ENCODE peak calls at places on chromosomes 2 and 18, in eight cellular contexts. P, T, S, W, L, C, I and Y are unnamed samples.

GRCh38 chr18:3305933-3306332 is 44.0 kb downstream of the MYL12B start:
- DNase-seq in P (no peak), T (peak), S (no peak), W (no peak), L (no peak), C (no peak), I (no peak), Y (no peak)

GRCh38 chr2:58594175-58594574 is 353.1 kb upstream of the FANCL start:
- DNase-seq in P (no peak), T (peak), S (no peak), W (no peak), L (no peak), C (no peak), I (no peak), Y (no peak)

GRCh38 chr2:142819411-142819810 is 58.1 kb upstream of the KYNU start:
- DNase-seq in P (no peak), T (no peak), S (no peak), W (no peak), L (no peak), C (no peak), I (no peak), Y (no peak)

GRCh38 chr2:65458999-65459398 is 26.6 kb upstream of the SPRED2 start:
- DNase-seq in P (no peak), T (no peak), S (no peak), W (no peak), L (no peak), C (no peak), I (no peak), Y (no peak)

GRCh38 chr2:111121028-111121872 is 536 bp downstream of the BCL2L11 start:
- DNase-seq in P (peak), T (peak), S (peak), W (peak), L (peak), C (peak), I (peak), Y (peak)

GRCh38 chr2:14015113-14015512 is 617.4 kb upstream of the LRATD1 start:
- DNase-seq in P (no peak), T (no peak), S (no peak), W (no peak), L (no peak), C (no peak), I (no peak), Y (no peak)

GRCh38 chr2:15996536-15997423 is 56.4 kb downstream of the MYCN start:
- DNase-seq in P (no peak), T (no peak), S (no peak), W (no peak), L (no peak), C (no peak), I (no peak), Y (no peak)

GRCh38 chr18:46148810-46149209 is 44.6 kb downstream of the HAUS1 start:
- DNase-seq in P (peak), T (peak), S (peak), W (peak), L (no peak), C (no peak), I (peak), Y (no peak)

GRCh38 chr2:148896116-148896515 is 21.1 kb downstream of the KIF5C start:
- DNase-seq in P (no peak), T (no peak), S (no peak), W (no peak), L (no peak), C (no peak), I (no peak), Y (no peak)

GRCh38 chr2:150618215-150618905 is 130.9 kb upstream of the RND3 start:
- DNase-seq in P (no peak), T (no peak), S (no peak), W (no peak), L (no peak), C (no peak), I (no peak), Y (no peak)

GRCh38 chr2:8132371-8132831 is 549.5 kb upstream of the ID2 start:
- DNase-seq in P (no peak), T (no peak), S (no peak), W (peak), L (peak), C (no peak), I (no peak), Y (no peak)

GRCh38 chr2:197278804-197279763 is 31.5 kb downstream of the ANKRD44 start:
- DNase-seq in P (no peak), T (no peak), S (no peak), W (no peak), L (no peak), C (no peak), I (no peak), Y (no peak)

GRCh38 chr2:53896864-53897263 is 37.1 kb upstream of the GPR75 start:
- DNase-seq in P (no peak), T (no peak), S (no peak), W (no peak), L (no peak), C (no peak), I (no peak), Y (no peak)

GRCh38 chr18:63979409-63979908 is 9.6 kb downstream of the SERPINB8 start:
- DNase-seq in P (peak), T (peak), S (peak), W (peak), L (no peak), C (peak), I (peak), Y (no peak)

DNA sequence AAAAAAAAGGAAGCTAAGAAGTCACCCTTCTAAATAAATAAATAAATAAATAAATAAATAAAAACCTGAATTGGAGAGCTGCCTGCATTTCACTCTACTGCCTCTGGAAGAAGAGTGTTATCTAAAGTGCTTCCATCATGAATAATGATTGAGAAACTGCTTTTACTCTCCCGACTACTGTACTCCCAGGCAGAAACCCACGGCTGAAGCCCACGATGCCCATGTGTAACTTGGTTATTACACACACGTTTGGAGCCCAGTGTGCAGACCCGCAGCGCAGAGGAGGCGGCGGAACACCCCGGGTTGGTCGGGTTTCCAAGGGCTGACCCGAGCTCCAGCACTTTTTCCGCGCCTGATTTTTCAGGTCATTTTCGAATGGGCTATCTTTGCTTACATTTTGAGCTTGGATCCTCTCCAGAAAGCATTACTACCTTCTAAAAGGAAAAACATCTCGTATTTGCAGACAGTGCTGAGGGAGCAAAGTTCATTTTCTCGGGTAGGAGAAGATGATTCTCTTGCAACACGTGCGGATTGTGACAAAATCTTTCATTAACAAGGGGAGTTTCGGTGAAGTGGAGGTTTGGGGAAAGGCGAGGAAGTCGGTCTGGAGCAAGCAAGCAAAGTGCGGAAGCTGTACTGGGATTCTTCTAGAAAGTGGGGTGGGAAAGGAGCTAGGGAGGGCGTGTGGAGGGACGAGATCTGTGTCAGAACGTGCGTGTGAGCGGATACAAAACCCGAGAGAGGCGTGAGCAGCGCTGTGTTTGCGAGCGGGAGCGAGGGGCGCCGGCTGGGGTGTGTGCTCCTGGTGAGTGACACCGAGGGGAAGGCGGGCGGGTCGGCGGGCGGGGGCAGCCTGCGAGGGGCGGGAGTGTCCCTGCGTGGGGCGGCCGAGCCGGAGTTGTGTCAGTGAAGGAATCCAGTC is at the start of gene SPATS2L:
- DNase-seq in P (peak), T (peak), S (peak), W (peak), L (peak), C (peak), I (peak), Y (peak)
- TF ChIP-seq POLR2A in P (peak), T (peak), S (no peak), W (peak), L (no peak), C (peak), I (peak), Y (no peak)

GRCh38 chr2:260507-261161 is 3.2 kb downstream of the SH3YL1 start:
- DNase-seq in P (no peak), T (no peak), S (no peak), W (no peak), L (no peak), C (no peak), I (no peak), Y (no peak)
- H3K27ac ChIP-seq in P (no peak), T (no peak), S (no peak), W (no peak), L (no peak), C (no peak), I (no peak), Y (no peak)

GRCh38 chr2:70123051-70123828 is 36.0 kb downstream of the PCBP1 start:
- DNase-seq in P (peak), T (peak), S (no peak), W (peak), L (no peak), C (peak), I (peak), Y (peak)
- H3K4me3 ChIP-seq in P (no peak), T (peak), S (peak), W (peak), L (peak), C (peak), I (peak), Y (peak)

GRCh38 chr2:36489296-36489695 is 108.7 kb downstream of the FEZ2 start:
- DNase-seq in P (no peak), T (no peak), S (no peak), W (no peak), L (no peak), C (no peak), I (no peak), Y (no peak)
- TF ChIP-seq POLR2A in P (no peak), T (no peak), S (no peak), W (no peak), L (no peak), C (no peak), I (no peak), Y (no peak)

DNA sequence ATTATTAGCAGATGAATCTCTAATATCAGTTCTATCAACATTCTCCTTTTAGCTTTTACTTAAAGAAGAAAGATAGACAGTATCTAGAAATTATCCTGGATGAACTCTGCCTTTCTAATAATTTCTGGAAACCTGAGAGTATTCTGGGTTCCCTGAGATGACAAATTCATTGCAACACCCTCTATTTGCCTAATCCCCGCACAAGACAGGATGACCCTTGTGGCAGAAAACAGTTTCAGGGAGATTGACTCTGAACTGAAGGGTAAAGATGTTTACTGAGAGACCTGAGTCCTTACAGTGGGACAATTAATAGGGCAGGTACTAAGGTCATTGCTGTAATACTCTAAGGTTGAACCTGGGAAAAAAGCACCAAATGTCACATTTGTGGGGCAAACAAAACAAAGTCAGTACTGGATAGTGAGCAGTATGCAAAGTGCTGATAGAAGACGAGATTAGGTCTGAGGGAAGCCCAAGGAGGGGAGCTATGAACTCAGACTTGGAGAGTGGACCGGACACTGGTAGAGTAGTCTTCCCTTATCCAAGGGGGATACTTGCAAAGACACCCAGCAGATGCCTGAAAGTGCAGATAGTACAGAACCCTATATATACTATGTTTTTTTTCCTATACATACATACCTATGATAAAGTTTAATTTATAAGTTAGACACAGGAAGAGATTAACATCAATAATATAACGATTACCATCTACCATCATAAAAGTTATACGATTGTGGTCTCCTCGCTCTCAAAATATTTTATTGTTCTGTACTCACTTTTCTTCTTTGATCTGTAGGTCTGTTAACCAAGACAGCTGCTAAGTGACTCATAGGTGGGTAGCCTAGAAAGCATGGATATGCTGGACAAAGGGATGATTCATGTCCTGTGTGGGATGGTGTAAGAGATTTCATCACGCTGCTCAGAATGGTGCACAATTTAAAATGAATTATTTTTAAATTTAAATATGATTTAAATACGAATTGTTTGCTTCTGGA is 148.3 kb upstream of the KLHL14 start:
- DNase-seq in P (no peak), T (no peak), S (no peak), W (no peak), L (no peak), C (no peak), I (no peak), Y (no peak)
- H3K27ac ChIP-seq in P (no peak), T (no peak), S (no peak), W (no peak), L (no peak), C (no peak), I (no peak), Y (no peak)

GRCh38 chr18:6366776-6367175 is 47.9 kb downstream of the L3MBTL4 start:
- DNase-seq in P (no peak), T (no peak), S (no peak), W (no peak), L (no peak), C (no peak), I (no peak), Y (no peak)

GRCh38 chr18:6367208-6367607 is 47.5 kb downstream of the L3MBTL4 start:
- DNase-seq in P (no peak), T (no peak), S (no peak), W (no peak), L (no peak), C (no peak), I (no peak), Y (no peak)

GRCh38 chr18:6365385-6365784 is 49.3 kb downstream of the L3MBTL4 start:
- DNase-seq in P (no peak), T (no peak), S (no peak), W (no peak), L (no peak), C (no peak), I (no peak), Y (no peak)

GRCh38 chr18:6362559-6363129 is 52.1 kb downstream of the L3MBTL4 start:
- DNase-seq in P (no peak), T (no peak), S (no peak), W (no peak), L (no peak), C (no peak), I (no peak), Y (no peak)

GRCh38 chr18:6363216-6363615 is 51.5 kb downstream of the L3MBTL4 start:
- DNase-seq in P (no peak), T (no peak), S (no peak), W (no peak), L (no peak), C (no peak), I (no peak), Y (no peak)
- H3K4me3 ChIP-seq in P (no peak), T (no peak), S (no peak), W (no peak), L (no peak), C (no peak), I (no peak), Y (no peak)

DNA sequence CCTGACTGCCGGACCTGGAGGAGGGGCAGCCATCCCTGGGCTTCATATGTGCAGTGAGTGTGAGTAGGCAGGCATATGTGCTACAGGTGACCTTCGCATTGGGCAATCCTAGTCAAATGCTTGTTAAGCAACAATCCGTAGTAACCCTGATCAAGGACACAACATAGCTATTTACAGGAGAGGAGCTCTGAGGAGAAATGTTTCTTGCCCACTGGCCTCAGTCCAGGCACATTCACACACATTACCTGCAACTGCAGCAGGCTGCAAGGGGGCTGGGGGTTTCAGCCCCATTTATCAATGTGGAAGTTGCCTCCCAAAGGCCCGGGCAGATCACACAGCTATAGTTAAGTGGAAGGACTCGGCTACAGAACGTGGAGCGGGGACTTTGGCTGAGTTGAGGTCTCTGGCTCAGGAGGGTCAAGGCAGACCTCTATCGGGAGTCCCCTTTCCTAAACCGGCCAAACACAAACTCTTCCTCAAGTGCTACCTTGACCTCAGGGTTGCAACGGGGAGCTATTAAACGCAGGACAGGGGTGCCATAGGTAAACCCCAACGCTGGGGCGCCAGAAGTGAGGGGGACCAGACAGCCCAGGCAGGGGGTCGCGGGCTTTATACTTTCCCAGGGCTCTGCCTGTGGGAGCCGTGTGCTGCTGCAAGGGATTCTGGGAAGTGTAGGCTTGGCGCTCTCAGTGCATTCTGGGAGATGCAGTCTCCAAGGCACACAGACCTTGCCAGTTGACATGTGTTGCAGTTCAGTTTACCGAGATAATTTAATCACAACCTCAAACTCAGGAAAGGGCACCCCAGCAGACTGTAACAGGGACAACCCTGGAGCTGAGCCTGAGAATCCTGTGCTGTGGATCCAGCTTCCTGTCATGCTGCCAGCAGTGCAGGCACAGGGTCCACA is 9.4 kb downstream of the KHK start:
- DNase-seq in P (peak), T (peak), S (peak), W (peak), L (peak), C (no peak), I (no peak), Y (no peak)
- TF ChIP-seq POLR2A in P (no peak), T (no peak), S (no peak), W (no peak), L (no peak), C (no peak), I (no peak), Y (no peak)

GRCh38 chr2:200301953-200302628 is 4.4 kb upstream of the SPATS2L start:
- DNase-seq in P (no peak), T (no peak), S (no peak), W (no peak), L (no peak), C (no peak), I (no peak), Y (no peak)
- H3K27ac ChIP-seq in P (no peak), T (no peak), S (no peak), W (no peak), L (no peak), C (no peak), I (no peak), Y (no peak)

DNA sequence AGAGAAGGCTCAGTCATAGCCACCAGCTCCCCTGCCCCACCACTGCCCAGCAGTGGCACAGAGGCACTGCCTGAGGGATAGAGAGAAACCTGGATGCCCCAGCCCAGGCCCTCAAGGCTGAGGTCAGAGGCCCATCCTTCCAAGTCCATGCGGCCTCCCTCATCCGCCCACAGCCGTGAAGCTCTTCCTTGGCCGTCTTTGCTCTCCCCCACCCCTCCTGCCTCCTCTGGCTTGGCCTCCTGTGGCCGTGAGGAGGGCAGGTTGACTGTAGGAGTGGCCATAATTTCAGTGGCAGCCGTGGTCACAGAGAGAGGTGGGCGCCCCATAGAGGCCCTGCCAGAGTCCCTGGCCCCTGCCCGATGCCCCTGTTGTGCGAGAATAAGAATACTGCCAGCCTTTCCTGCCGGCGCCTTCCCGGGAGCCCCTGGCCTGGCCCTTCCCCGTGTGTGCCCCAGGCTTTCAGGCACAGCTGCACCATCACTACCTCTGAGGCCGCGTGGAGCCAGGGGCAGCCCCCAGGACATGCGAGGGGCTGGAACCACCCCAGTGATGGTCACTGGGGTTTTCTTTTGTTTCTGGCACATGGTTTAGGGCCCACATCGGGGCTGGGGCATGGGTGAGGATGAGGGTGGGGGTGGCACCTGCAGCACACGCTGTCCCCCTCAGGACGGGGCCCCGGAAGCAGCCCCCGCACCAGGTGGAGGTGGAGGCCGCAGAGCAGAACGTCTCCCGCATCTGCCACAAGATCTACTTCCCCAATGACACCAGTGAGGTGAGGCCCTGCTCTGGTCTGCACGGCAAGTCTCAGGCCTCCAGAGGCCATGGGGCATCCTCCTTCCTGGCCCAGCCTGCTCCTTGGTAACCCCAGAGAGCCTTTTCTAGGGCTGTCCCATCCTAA is 13.1 kb upstream of the GPR17 start:
- DNase-seq in P (no peak), T (no peak), S (peak), W (no peak), L (peak), C (peak), I (no peak), Y (no peak)
- H3K4me3 ChIP-seq in P (no peak), T (no peak), S (no peak), W (no peak), L (no peak), C (no peak), I (no peak), Y (no peak)

GRCh38 chr2:165903406-165903805 is 50.2 kb downstream of the TTC21B start:
- DNase-seq in P (no peak), T (no peak), S (no peak), W (no peak), L (no peak), C (no peak), I (no peak), Y (no peak)

GRCh38 chr2:165909466-165909865 is 44.1 kb downstream of the TTC21B start:
- DNase-seq in P (no peak), T (no peak), S (no peak), W (no peak), L (no peak), C (no peak), I (no peak), Y (no peak)

GRCh38 chr2:165902929-165903328 is 50.6 kb downstream of the TTC21B start:
- DNase-seq in P (no peak), T (no peak), S (no peak), W (no peak), L (no peak), C (no peak), I (no peak), Y (no peak)

GRCh38 chr2:165905269-165905668 is 48.3 kb downstream of the TTC21B start:
- DNase-seq in P (no peak), T (no peak), S (no peak), W (no peak), L (no peak), C (no peak), I (no peak), Y (no peak)

GRCh38 chr2:165905854-165906253 is 47.7 kb downstream of the TTC21B start:
- DNase-seq in P (no peak), T (no peak), S (no peak), W (no peak), L (no peak), C (no peak), I (no peak), Y (no peak)
- TF ChIP-seq POLR2A in P (no peak), T (no peak), S (no peak), W (no peak), L (no peak), C (no peak), I (no peak), Y (no peak)